ENCODE peak calls at places on chromosomes 6 and 20, in five cellular contexts. U is psoas muscle, V is esophagus squamous epithelium, M is SK-N-SH, K is OCI-LY7. N is an unnamed sample.

GRCh38 chr20:40956503-40956902 is 72.1 kb upstream of the TOP1 start:
- DNase-seq in U (no peak), V (no peak), M (no peak), K (peak; percentile 62), N (no peak)

GRCh38 chr6:109877028-109877726 is 100.9 kb upstream of the GPR6 start:
- DNase-seq in U (no peak), V (no peak), M (no peak), K (no peak), N (no peak)

GRCh38 chr6:155253337-155253736 is 10.5 kb upstream of the CLDN20 start:
- DNase-seq in U (no peak), V (no peak), M (no peak), K (no peak), N (no peak)

GRCh38 chr6:43804550-43805223 is 34.7 kb downstream of the VEGFA start:
- DNase-seq in U (no peak), V (no peak), M (no peak), K (no peak), N (no peak)

GRCh38 chr20:41245086-41245707 is 72.3 kb downstream of the ZHX3 start:
- DNase-seq in U (no peak), V (no peak), M (no peak), K (no peak), N (no peak)

GRCh38 chr20:1375515-1375914 is 17.3 kb downstream of the FKBP1A start:
- DNase-seq in U (no peak), V (no peak), M (no peak), K (no peak), N (peak; percentile 56)

GRCh38 chr20:6740096-6740495 is 27.4 kb upstream of the BMP2 start:
- DNase-seq in U (no peak), V (no peak), M (no peak), K (no peak), N (no peak)

GRCh38 chr6:135182993-135183531 is 2.0 kb downstream of the MYB start:
- DNase-seq in U (no peak), V (no peak), M (no peak), K (peak; percentile 89), N (no peak)

GRCh38 chr20:49899551-49900383 is 15.6 kb downstream of the SPATA2 start:
- DNase-seq in U (no peak), V (no peak), M (no peak), K (no peak), N (no peak)

GRCh38 chr20:56689852-56690485 is 60.9 kb downstream of the TFAP2C start:
- DNase-seq in U (no peak), V (no peak), M (no peak), K (peak; percentile 76), N (peak; percentile 52)

GRCh38 chr6:36432151-36432633 is 10.5 kb downstream of the PXT1 start:
- DNase-seq in U (no peak), V (no peak), M (no peak), K (no peak), N (peak; percentile 67)

GRCh38 chr20:10060223-10060622 is 25.4 kb downstream of the ANKEF1 start:
- DNase-seq in U (no peak), V (no peak), M (peak; percentile 17), K (peak; percentile 71), N (no peak)

GRCh38 chr20:17843246-17844132 is 125.1 kb downstream of the SNX5 start:
- DNase-seq in U (no peak), V (no peak), M (no peak), K (peak; percentile 44), N (peak; percentile 98)

GRCh38 chr6:15088904-15089568 is 156.8 kb upstream of the JARID2 start:
- DNase-seq in U (no peak), V (no peak), M (peak; percentile 16), K (no peak), N (no peak)

GRCh38 chr20:21767739-21768223 is 62.3 kb downstream of the PAX1 start:
- DNase-seq in U (no peak), V (no peak), M (peak; percentile 21), K (no peak), N (no peak)

GRCh38 chr6:49151957-49152356 is 311.1 kb downstream of the MMUT start:
- DNase-seq in U (no peak), V (no peak), M (no peak), K (no peak), N (no peak)

GRCh38 chr6:142331075-142331551 is 29.3 kb downstream of the ADGRG6 start:
- DNase-seq in U (no peak), V (no peak), M (no peak), K (no peak), N (peak; percentile 53)

GRCh38 chr6:116018976-116019375 is 41.7 kb downstream of the FRK start:
- DNase-seq in U (no peak), V (no peak), M (no peak), K (no peak), N (peak; percentile 41)

GRCh38 chr6:80618953-80619352 is 512.5 kb downstream of the BCKDHB start:
- DNase-seq in U (no peak), V (no peak), M (no peak), K (no peak), N (peak; percentile 71)

GRCh38 chr6:43953256-43953655 is 174.0 kb downstream of the MRPL14 start:
- DNase-seq in U (no peak), V (no peak), M (no peak), K (no peak), N (no peak)

GRCh38 chr6:120304223-120304622 is 954.7 kb upstream of the MAN1A1 start:
- DNase-seq in U (no peak), V (no peak), M (no peak), K (no peak), N (no peak)

GRCh38 chr20:61744691-61745396 is 320.8 kb downstream of the TAF4 start:
- DNase-seq in U (peak; percentile 34), V (no peak), M (no peak), K (no peak), N (peak; percentile 74)

GRCh38 chr20:19688031-19688806 is 69.8 kb upstream of the RIN2 start:
- DNase-seq in U (peak; percentile 89), V (no peak), M (peak; percentile 47), K (no peak), N (peak; percentile 82)

GRCh38 chr20:50425076-50425475 is 85.1 kb upstream of the PTPN1 start:
- DNase-seq in U (peak; percentile 76), V (no peak), M (peak; percentile 42), K (peak; percentile 16), N (no peak)

DNA sequence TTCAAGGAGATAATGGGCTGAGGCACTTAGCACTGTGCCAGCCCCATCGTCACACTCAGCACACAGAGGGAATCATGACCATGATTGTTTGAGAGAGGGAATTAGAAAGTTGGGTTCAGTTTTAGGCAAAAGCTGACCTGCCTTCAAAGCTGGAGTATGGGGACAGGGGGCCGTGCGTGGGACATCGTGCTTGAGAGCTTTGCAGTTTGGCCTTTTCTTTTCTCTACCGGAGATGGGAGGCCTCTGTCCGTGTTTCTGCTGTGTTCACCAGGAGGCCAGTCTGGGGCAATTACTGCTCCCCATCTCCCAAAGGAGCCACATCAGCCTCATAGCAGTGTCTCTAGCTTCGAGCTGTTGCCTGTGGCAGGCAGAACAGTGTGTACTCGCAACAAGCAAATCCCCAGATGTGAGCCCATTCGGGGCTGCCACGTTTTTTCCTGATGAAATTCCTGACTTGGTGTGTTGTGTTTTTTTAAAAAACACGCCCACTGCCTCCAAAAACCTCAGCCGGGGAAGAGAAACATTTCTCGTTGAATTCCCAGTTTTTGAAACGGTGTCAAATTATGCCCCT is 20.2 kb downstream of the EYA2 start:
- DNase-seq in U (peak; percentile 86), V (no peak), M (no peak), K (no peak), N (no peak)
- H3K27ac ChIP-seq in U (no peak overlapping the region), V (no peak overlapping the region), M (no peak overlapping the region), K (no peak overlapping the region), N (no peak overlapping the region)

GRCh38 chr6:79608334-79609224 is 22.6 kb upstream of the SH3BGRL2 start:
- DNase-seq in U (no peak), V (no peak), M (no peak), K (no peak), N (no peak)
- H3K27ac ChIP-seq in U (no peak overlapping the region), V (peak overlapping the region; percentile 19), M (no peak overlapping the region), K (no peak overlapping the region), N (no peak overlapping the region)

GRCh38 chr20:34083781-34084180 is 28.3 kb downstream of the EIF2S2 start:
- DNase-seq in U (no peak), V (no peak), M (no peak), K (peak; percentile 72), N (no peak)
- H3K27ac ChIP-seq in U (peak overlapping the region; percentile 56), V (no peak overlapping the region), M (no peak overlapping the region), K (peak overlapping the region; percentile 87), N (peak overlapping the region; percentile 24)

GRCh38 chr6:107970255-107970654 is 12.2 kb upstream of the SEC63 start:
- DNase-seq in U (no peak), V (no peak), M (no peak), K (no peak), N (no peak)

GRCh38 chr6:107976267-107976783 is 18.3 kb upstream of the SEC63 start:
- DNase-seq in U (no peak), V (no peak), M (no peak), K (no peak), N (no peak)

GRCh38 chr6:107971181-107971580 is 13.2 kb upstream of the SEC63 start:
- DNase-seq in U (no peak), V (no peak), M (no peak), K (no peak), N (no peak)

GRCh38 chr6:107972413-107973096 is 14.5 kb upstream of the SEC63 start:
- DNase-seq in U (no peak), V (no peak), M (peak; percentile 76), K (no peak), N (no peak)

DNA sequence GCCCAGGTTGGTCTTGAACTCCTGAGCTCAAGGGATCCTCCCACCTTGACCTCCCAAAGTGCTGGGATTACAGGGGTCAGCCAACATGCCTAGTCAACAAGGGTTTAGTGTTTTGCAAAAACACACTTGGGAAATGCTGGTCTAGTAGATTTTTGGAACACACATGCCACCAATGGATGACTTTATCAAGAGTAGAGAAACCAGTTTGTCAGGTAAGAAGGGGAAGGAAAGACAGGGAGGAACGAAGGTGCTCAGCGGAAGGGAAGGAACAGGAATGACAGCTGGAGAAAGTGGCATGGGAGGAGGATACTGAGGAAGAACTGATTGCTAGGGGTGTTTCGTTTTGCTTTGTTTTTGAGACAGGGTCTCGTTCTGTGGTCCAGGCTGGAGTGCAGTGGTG is 15.6 kb upstream of the SEC63 start:
- DNase-seq in U (no peak), V (no peak), M (no peak), K (no peak), N (no peak)
- H3K27ac ChIP-seq in U (no peak overlapping the region), V (no peak overlapping the region), M (no peak overlapping the region), K (no peak overlapping the region), N (no peak overlapping the region)

DNA sequence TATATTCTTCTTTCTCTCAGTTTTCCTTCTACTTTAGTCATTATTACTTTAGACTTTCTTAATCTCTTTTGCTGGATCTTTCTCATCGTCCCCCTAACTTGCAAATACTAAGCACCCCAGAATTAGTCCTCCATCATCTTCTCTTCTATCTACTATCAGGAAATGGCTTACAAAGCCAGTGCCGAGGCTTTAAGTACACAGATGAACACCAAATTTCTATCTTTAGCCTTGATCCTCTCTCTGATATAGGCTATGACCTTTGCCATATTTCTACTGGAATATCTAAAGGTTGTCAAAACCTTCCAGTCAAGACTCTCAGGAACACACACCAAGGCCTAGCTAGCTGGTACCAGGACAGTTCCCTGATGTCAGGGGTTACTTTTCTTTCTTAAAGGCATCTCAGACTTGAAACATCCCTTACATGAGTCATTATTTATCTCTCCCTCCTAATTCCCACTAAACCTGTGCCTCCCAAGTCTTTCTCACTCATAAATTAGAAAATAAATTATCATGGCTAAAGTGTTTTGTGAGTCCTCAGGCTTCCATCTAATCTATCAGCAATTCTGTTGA is 278.6 kb upstream of the TCF21 start:
- DNase-seq in U (no peak), V (no peak), M (no peak), K (no peak), N (peak; percentile 38)
- H3K27ac ChIP-seq in U (no peak overlapping the region), V (peak overlapping the region; percentile 24), M (no peak overlapping the region), K (no peak overlapping the region), N (peak overlapping the region; percentile 94)

GRCh38 chr6:114052141-114052540 is 81.2 kb upstream of the HDAC2 start:
- DNase-seq in U (no peak), V (no peak), M (no peak), K (no peak), N (no peak)
- H3K27ac ChIP-seq in U (no peak overlapping the region), V (no peak overlapping the region), M (no peak overlapping the region), K (no peak overlapping the region), N (no peak overlapping the region)

N was measured in astrocyte.